ENCODE peak calls at places on chromosomes 2 and 18, in four cellular contexts. P is activated B cell treated with CpG ODN at 0.5 μM for 24 hours; S is WERI-Rb-1; K is stimulated activated CD4-positive, alpha-beta T cell treated with anti-CD3 and anti-CD28 coated beads, Interleukin-2, amount 100 ng/mL, for 48 hours. E is an unnamed sample.

GRCh38 chr2:25899404-25899925 is 21.2 kb upstream of the ASXL2 start:
- DNase-seq in K (no peak), S (no peak), P (no peak), E (no peak)

GRCh38 chr2:10923965-10924364 is 12.2 kb downstream of the KCNF1 start:
- DNase-seq in K (no peak), S (no peak), P (no peak), E (no peak)

GRCh38 chr2:28627722-28628480 is 123.7 kb upstream of the PPP1CB start:
- DNase-seq in S (no peak), P (no peak), K (no peak), E (no peak)

GRCh38 chr2:239561448-239562001 is 160.7 kb upstream of the HDAC4 start:
- DNase-seq in K (no peak), P (no peak), S (no peak), E (peak; percentile 7)

GRCh38 chr2:107380912-107381311 is 445.8 kb upstream of the RGPD4 start:
- DNase-seq in S (no peak), P (no peak), K (no peak), E (no peak)

GRCh38 chr2:208491648-208492047 is 85.1 kb downstream of the PTH2R start:
- DNase-seq in K (no peak), P (no peak), S (no peak), E (no peak)

GRCh38 chr2:59888015-59888414 is 665.4 kb downstream of the BCL11A start:
- DNase-seq in P (no peak), S (no peak), K (peak; percentile 6), E (no peak)

GRCh38 chr18:44938396-44939036 is 257.8 kb downstream of the SETBP1 start:
- DNase-seq in P (no peak), S (peak; percentile 77), K (no peak), E (no peak)

GRCh38 chr2:8573234-8573941 is 108.5 kb upstream of the ID2 start:
- DNase-seq in K (no peak), P (no peak), S (peak; percentile 90), E (no peak)

GRCh38 chr2:47471429-47472116 is 68.6 kb downstream of the MSH2 start:
- DNase-seq in P (no peak), K (no peak), S (no peak), E (no peak)

GRCh38 chr18:11310476-11311086 is 161.2 kb upstream of the PIEZO2 start:
- DNase-seq in S (peak; percentile 58), K (peak; percentile 24), P (no peak), E (peak; percentile 82)

GRCh38 chr18:69230204-69230603 is 170.5 kb upstream of the DOK6 start:
- DNase-seq in S (no peak), K (no peak), P (no peak), E (no peak)

GRCh38 chr2:5609191-5609590 is 83.0 kb upstream of the SOX11 start:
- DNase-seq in K (no peak), S (no peak), P (no peak), E (peak; percentile 63)

GRCh38 chr18:78895207-78896001 is 84.2 kb upstream of the SALL3 start:
- DNase-seq in K (no peak), S (no peak), P (no peak), E (no peak)

GRCh38 chr2:225920621-225921020 is 521.1 kb downstream of the NYAP2 start:
- DNase-seq in K (no peak), S (no peak), P (no peak), E (no peak)

E was measured in glutamatergic neuron.